ENCODE peak calls at places on chromosomes 3 and 15, in seven cellular contexts. U is Peyer's patch, Z is brain microvascular endothelial cell, N is fibroblast of lung, R is cardiac muscle cell, F is epithelial cell of esophagus, Q is uterus. V is an unnamed sample.

GRCh38 chr3:88180398-88180999 is 30.7 kb downstream of the C3orf38 start:
- DNase-seq in U (no peak), Z (peak), N (peak), R (peak), F (peak), Q (no peak), V (peak)

GRCh38 chr15:25408428-25408827 is 30.4 kb downstream of the UBE3A start:
- DNase-seq in U (no peak), Z (no peak), N (peak), R (no peak), F (no peak), Q (no peak), V (no peak)

GRCh38 chr15:98703291-98703690 is 55.0 kb downstream of the IGF1R start:
- DNase-seq in U (no peak), Z (no peak), N (no peak), R (no peak), F (no peak), Q (no peak), V (no peak)

GRCh38 chr3:70824078-70824477 is 511.6 kb upstream of the MDFIC2 start:
- DNase-seq in U (no peak), Z (no peak), N (peak), R (no peak), F (no peak), Q (no peak), V (no peak)

GRCh38 chr3:56101576-56101975 is 366.7 kb downstream of the ERC2 start:
- DNase-seq in U (no peak), Z (no peak), N (no peak), R (no peak), F (no peak), Q (no peak), V (no peak)

GRCh38 chr15:80665151-80665550 is 30.0 kb upstream of the ABHD17C start:
- DNase-seq in U (no peak), Z (no peak), N (no peak), R (no peak), F (no peak), Q (no peak), V (no peak)

GRCh38 chr3:195086341-195086740 is 184.6 kb downstream of the XXYLT1 start:
- DNase-seq in U (no peak), Z (no peak), N (no peak), R (no peak), F (no peak), Q (no peak), V (no peak)

GRCh38 chr3:45123841-45124269 is 22.3 kb downstream of the CDCP1 start:
- DNase-seq in U (no peak), Z (no peak), N (peak), R (no peak), F (peak), Q (peak), V (no peak)

GRCh38 chr3:5787863-5788488 is 600.5 kb downstream of the EDEM1 start:
- DNase-seq in U (peak), Z (no peak), N (no peak), R (peak), F (no peak), Q (no peak), V (no peak)

GRCh38 chr3:109899930-109900329 is 562.6 kb upstream of the DPPA4 start:
- DNase-seq in U (no peak), Z (no peak), N (no peak), R (no peak), F (no peak), Q (no peak), V (no peak)

GRCh38 chr3:172098698-172099494 is 59.5 kb downstream of the FNDC3B start:
- DNase-seq in U (no peak), Z (no peak), N (no peak), R (peak), F (no peak), Q (no peak), V (no peak)

GRCh38 chr15:62365795-62366442 is 200.8 kb upstream of the C2CD4B start:
- DNase-seq in U (peak), Z (no peak), N (no peak), R (no peak), F (peak), Q (no peak), V (no peak)

GRCh38 chr3:69384379-69384778 is 1.5 kb downstream of the FRMD4B start:
- DNase-seq in U (no peak), Z (no peak), N (no peak), R (no peak), F (no peak), Q (no peak), V (no peak)

GRCh38 chr3:106582151-106582550 is 713.3 kb upstream of the CBLB start:
- DNase-seq in U (no peak), Z (no peak), N (no peak), R (no peak), F (no peak), Q (no peak), V (no peak)

GRCh38 chr3:194075802-194076460 is 60.0 kb upstream of the HES1 start:
- DNase-seq in U (peak), Z (no peak), N (no peak), R (no peak), F (no peak), Q (no peak), V (no peak)

GRCh38 chr3:194330579-194330978 is 20.5 kb downstream of the CPN2 start:
- DNase-seq in U (no peak), Z (no peak), N (peak), R (no peak), F (peak), Q (no peak), V (peak)

GRCh38 chr3:134334901-134335280 is 39.4 kb downstream of the AMOTL2 start:
- DNase-seq in U (peak), Z (no peak), N (no peak), R (no peak), F (no peak), Q (no peak), V (no peak)

GRCh38 chr3:69932501-69932900 is 67.0 kb upstream of the SAMMSON start:
- DNase-seq in U (no peak), Z (no peak), N (peak), R (no peak), F (no peak), Q (no peak), V (no peak)

GRCh38 chr3:112751564-112751963 is 95.1 kb downstream of the CD200R1L start:
- DNase-seq in U (no peak), Z (no peak), N (no peak), R (no peak), F (no peak), Q (no peak), V (no peak)

GRCh38 chr3:86547697-86548096 is 443.3 kb downstream of the VGLL3 start:
- DNase-seq in U (no peak), Z (no peak), N (no peak), R (no peak), F (no peak), Q (no peak), V (no peak)

GRCh38 chr3:50532062-50532705 is 28.8 kb upstream of the CACNA2D2 start:
- DNase-seq in U (no peak), Z (peak), N (no peak), R (no peak), F (no peak), Q (no peak), V (no peak)

GRCh38 chr3:171285287-171285686 is 174.9 kb downstream of the TNIK start:
- DNase-seq in U (no peak), Z (no peak), N (no peak), R (no peak), F (peak), Q (no peak), V (no peak)

GRCh38 chr15:56232058-56232457 is 11.6 kb downstream of the RFX7 start:
- DNase-seq in U (no peak), Z (no peak), N (no peak), R (no peak), F (no peak), Q (no peak), V (no peak)

DNA sequence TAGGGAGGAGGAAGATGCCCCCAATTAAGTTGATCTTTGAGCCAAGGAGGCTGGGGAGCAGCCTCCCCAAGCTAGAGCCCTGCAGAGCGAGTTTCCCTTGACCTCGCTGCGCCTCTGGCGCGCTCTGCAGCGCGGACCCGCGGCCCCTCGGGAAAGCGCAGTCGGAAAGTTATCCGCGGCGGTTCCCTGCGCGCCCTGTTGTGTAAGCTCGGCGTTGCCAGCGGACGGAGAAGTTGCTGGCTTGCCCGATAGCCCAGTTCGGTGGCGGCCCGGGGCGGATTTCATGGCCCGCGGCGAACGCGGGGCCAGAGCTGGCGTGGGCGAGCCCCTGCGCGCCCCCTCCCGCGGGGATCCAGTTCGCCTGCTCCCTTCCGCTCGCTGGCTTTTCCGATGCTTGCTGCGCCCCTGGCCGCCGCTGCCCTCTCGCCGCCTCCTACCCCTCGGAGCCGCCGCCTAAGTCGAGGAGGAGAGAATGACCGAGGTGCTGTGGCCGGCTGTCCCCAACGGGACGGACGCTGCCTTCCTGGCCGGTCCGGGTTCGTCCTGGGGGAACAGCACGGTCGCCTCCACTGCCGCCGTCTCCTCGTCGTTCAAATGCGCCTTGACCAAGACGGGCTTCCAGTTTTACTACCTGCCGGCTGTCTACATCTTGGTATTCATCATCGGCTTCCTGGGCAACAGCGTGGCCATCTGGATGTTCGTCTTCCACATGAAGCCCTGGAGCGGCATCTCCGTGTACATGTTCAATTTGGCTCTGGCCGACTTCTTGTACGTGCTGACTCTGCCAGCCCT is 576 bp downstream of the P2RY1 start:
- DNase-seq in U (peak), Z (peak), N (peak), R (peak), F (peak), Q (peak), V (no peak)
- TF ChIP-seq CTCF in U (peak), Z (peak), N (peak), R (peak), F (peak), Q (peak), V (peak)

GRCh38 chr3:40458473-40458872 is 1.3 kb downstream of the RPL14 start:
- DNase-seq in U (no peak), Z (no peak), N (no peak), R (no peak), F (no peak), Q (no peak), V (no peak)
- H3K4me3 ChIP-seq in U (peak), Z (peak), N (peak), R (peak), F (peak), Q (peak), V (peak)

DNA sequence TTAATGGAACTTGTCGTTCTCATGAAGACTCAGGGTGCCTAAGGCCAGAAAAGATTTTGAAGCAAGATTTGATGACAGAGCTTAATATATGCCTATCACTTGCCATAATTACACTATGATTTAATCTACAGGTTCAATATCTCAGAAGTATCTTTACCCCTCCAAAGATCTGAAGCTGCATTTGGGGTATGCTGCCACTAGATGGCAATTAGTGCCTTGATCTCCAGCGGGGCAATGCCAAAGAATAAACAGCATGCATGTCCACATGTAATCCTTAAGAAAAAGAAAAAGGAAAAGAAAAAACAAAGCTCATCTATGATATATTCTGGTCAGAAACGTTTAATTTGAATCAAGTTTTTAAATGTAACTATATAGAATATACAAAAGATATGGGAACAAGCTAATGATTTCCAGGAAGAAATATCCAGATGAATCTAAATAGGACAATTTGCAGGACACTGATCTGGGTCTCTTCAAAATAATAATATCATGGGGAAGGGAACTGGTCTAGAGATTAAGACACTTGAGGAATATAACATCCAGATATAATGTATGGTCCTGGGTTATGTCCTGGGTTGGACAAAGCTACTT is 55.0 kb upstream of the SOX14 start:
- DNase-seq in U (no peak), Z (peak), N (no peak), R (peak), F (peak), Q (no peak), V (no peak)
- TF ChIP-seq CTCF in U (no peak), Z (no peak), N (no peak), R (no peak), F (peak), Q (no peak), V (no peak)

GRCh38 chr3:48656061-48656840 is 6.4 kb downstream of the CELSR3 start:
- DNase-seq in U (peak), Z (peak), N (peak), R (peak), F (peak), Q (peak), V (peak)
- H3K4me3 ChIP-seq in U (peak), Z (peak), N (no peak), R (peak), F (peak), Q (peak), V (peak)

GRCh38 chr3:131892331-131892730 is 142.5 kb downstream of the CPNE4 start:
- DNase-seq in U (no peak), Z (no peak), N (peak), R (no peak), F (no peak), Q (no peak), V (no peak)
- TF ChIP-seq CTCF in U (no peak), Z (no peak), N (no peak), R (peak), F (no peak), Q (no peak), V (no peak)

GRCh38 chr3:158570999-158571702 is at the start of gene MLF1:
- DNase-seq in U (peak), Z (peak), N (peak), R (peak), F (peak), Q (peak), V (peak)

GRCh38 chr3:158573714-158574113 is 2.7 kb downstream of the MLF1 start:
- DNase-seq in U (no peak), Z (no peak), N (no peak), R (no peak), F (no peak), Q (no peak), V (no peak)

GRCh38 chr3:158572766-158573060 is 1.7 kb downstream of the MLF1 start:
- DNase-seq in U (no peak), Z (no peak), N (no peak), R (no peak), F (no peak), Q (no peak), V (no peak)

GRCh38 chr3:158569717-158570244 is 1.2 kb upstream of the MLF1 start:
- DNase-seq in U (no peak), Z (no peak), N (no peak), R (peak), F (no peak), Q (no peak), V (no peak)

GRCh38 chr3:158571969-158572765 is 1.2 kb downstream of the MLF1 start:
- DNase-seq in U (no peak), Z (no peak), N (no peak), R (no peak), F (no peak), Q (no peak), V (no peak)
- H3K4me3 ChIP-seq in U (no peak), Z (no peak), N (no peak), R (peak), F (no peak), Q (peak), V (no peak)

DNA sequence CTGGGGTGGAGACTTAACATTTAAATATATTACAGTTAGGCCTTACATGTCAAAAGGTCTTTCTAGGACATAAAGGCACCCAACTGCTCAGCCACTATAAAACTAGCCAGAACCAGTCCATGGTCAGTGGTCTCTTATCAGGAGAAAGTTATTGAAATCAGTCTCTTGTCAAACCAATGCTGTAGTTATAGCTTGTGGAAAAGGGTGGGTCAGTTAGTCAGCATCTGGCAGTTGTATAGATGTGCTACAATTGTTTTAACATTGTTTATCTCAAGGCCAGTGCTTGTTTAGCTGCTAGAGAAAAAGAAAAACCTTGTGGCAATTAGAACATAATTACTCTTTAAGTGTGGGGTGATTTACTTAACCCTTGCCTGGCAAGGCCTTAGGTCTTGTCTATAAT is 77.5 kb downstream of the RAD18 start:
- DNase-seq in U (no peak), Z (no peak), N (peak), R (no peak), F (no peak), Q (no peak), V (no peak)
- TF ChIP-seq CTCF in U (no peak), Z (no peak), N (no peak), R (no peak), F (no peak), Q (no peak), V (no peak)

DNA sequence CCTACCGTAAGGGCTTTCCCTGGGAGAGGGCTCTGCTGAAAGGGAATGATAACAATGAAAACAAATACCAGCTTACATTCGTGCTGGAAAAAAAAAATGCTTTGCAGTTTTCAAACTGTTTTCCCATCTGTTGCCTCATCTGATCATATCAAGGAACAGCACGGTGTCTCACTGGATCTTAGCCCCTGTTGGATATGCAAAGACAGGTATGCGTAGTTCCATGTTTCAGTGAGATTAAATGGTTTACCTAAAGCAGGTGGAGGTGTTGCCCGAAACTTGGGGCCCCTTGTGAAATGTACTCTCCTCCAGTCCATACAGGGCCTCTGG is 77.4 kb upstream of the VGLL4 start:
- DNase-seq in U (no peak), Z (no peak), N (peak), R (peak), F (no peak), Q (no peak), V (no peak)
- H3K4me3 ChIP-seq in U (no peak), Z (no peak), N (peak), R (no peak), F (peak), Q (peak), V (no peak)

V was measured in AG09309.